ENCODE peak calls at places on chromosomes 12 and 14, in eight cellular contexts. I, Z, R, S, Q, X, D and O are unnamed samples.
A peak's percentile ranks its signal among the peaks of the same experiment; 100 is the strongest.

GRCh38 chr14:36591482-36591881 is 9.1 kb upstream of the NKX2-8 start:
- DNase-seq in Z (no peak), S (no peak), I (no peak), D (no peak), R (no peak), X (no peak), Q (no peak), O (no peak)

GRCh38 chr12:128791395-128792322 is 32.1 kb downstream of the SLC15A4 start:
- DNase-seq in I (no peak), X (no peak), D (no peak), S (no peak), R (no peak), Z (no peak), Q (no peak), O (no peak)

GRCh38 chr14:53458368-53458814 is 305.3 kb upstream of the DDHD1 start:
- DNase-seq in I (no peak), Q (no peak), X (no peak), S (peak; percentile 28), Z (no peak), R (peak; percentile 70), D (peak; percentile 52), O (peak; percentile 72)

GRCh38 chr14:36069535-36069900 is 107.0 kb downstream of the PTCSC3 start:
- DNase-seq in Q (peak; percentile 36), X (no peak), I (peak; percentile 8), Z (peak; percentile 56), D (peak; percentile 24), R (peak; percentile 14), S (no peak), O (peak; percentile 53)

GRCh38 chr12:30753233-30753632 is 1.5 kb downstream of the CAPRIN2 start:
- DNase-seq in S (no peak), X (no peak), R (peak; percentile 42), Z (no peak), D (peak; percentile 46), I (no peak), Q (peak; percentile 40), O (no peak)

GRCh38 chr12:402127-402456 is 648 bp downstream of the CCDC77 start:
- DNase-seq in Q (peak; percentile 31), S (no peak), I (no peak), R (peak; percentile 29), D (peak; percentile 46), X (no peak), Z (no peak), O (no peak)

GRCh38 chr12:98645572-98646067 is 530 bp downstream of the APAF1 start:
- DNase-seq in D (no peak), Z (peak; percentile 19), X (no peak), I (no peak), S (no peak), R (peak; percentile 8), Q (no peak), O (no peak)

GRCh38 chr14:95340201-95340697 is 20.5 kb upstream of the CLMN start:
- DNase-seq in R (no peak), X (no peak), S (no peak), Q (no peak), D (no peak), I (no peak), Z (peak; percentile 83), O (no peak)

GRCh38 chr12:64088431-64089349 is 133.4 kb downstream of the KICS2 start:
- DNase-seq in Z (peak; percentile 87), R (peak; percentile 95), S (peak; percentile 77), D (peak; percentile 92), I (no peak), X (no peak), Q (no peak), O (peak; percentile 89)

GRCh38 chr12:121801601-121802484 is 2.0 kb upstream of the SETD1B start:
- DNase-seq in Q (no peak), Z (no peak), R (peak; percentile 35), X (no peak), D (peak; percentile 44), I (no peak), S (no peak), O (no peak)

GRCh38 chr14:106318700-106319099 is 792.3 kb downstream of the TMEM121 start:
- DNase-seq in R (no peak), Q (peak; percentile 81), I (peak; percentile 63), D (no peak), X (no peak), Z (no peak), S (no peak), O (no peak)

GRCh38 chr14:26605602-26606001 is 7.8 kb upstream of the NOVA1 start:
- DNase-seq in S (no peak), Z (no peak), D (no peak), I (no peak), R (no peak), Q (no peak), X (no peak), O (no peak)

GRCh38 chr14:77314043-77314442 is 6.6 kb downstream of the POMT2 start:
- DNase-seq in Z (peak; percentile 24), I (no peak), R (peak; percentile 99), X (no peak), S (peak; percentile 40), Q (no peak), D (peak; percentile 71), O (peak; percentile 70)

GRCh38 chr12:47834199-47835016 is 14.7 kb upstream of the HDAC7 start:
- DNase-seq in Z (no peak), D (no peak), Q (no peak), S (no peak), X (no peak), R (peak; percentile 63), I (no peak), O (no peak)

GRCh38 chr14:71322660-71323250 is 415.5 kb downstream of the PCNX1 start:
- DNase-seq in Q (no peak), I (no peak), X (no peak), R (peak; percentile 74), Z (peak; percentile 25), D (peak; percentile 82), S (peak; percentile 36), O (no peak)

GRCh38 chr12:25796523-25797000 is 161.9 kb upstream of the RASSF8 start:
- DNase-seq in D (peak; percentile 75), S (no peak), I (no peak), Q (no peak), Z (no peak), R (peak; percentile 58), X (no peak), O (no peak)

GRCh38 chr12:26271889-26272492 is 76.6 kb downstream of the SSPN start:
- DNase-seq in I (no peak), Q (no peak), D (peak; percentile 86), Z (peak; percentile 80), S (no peak), R (peak; percentile 94), X (peak; percentile 89), O (peak; percentile 72)

GRCh38 chr12:130335517-130336392 is 1.9 kb upstream of the PIWIL1 start:
- DNase-seq in X (no peak), S (peak; percentile 2), R (peak; percentile 39), D (peak; percentile 62), I (no peak), Q (peak; percentile 30), Z (peak; percentile 69), O (peak; percentile 0)

GRCh38 chr12:24553259-24553658 is 395.6 kb downstream of the BCAT1 start:
- DNase-seq in R (no peak), Q (no peak), Z (no peak), S (no peak), D (no peak), X (no peak), I (no peak), O (no peak)

GRCh38 chr14:103006106-103006505 is 51.2 kb downstream of the CDC42BPB start:
- DNase-seq in S (no peak), I (no peak), Z (no peak), X (no peak), D (no peak), R (no peak), Q (no peak), O (no peak)

GRCh38 chr14:67270354-67270753 is 29.1 kb downstream of the PALS1 start:
- DNase-seq in S (no peak), D (peak; percentile 32), Q (no peak), X (no peak), R (no peak), Z (no peak), I (no peak), O (no peak)

GRCh38 chr12:118307069-118307954 is 65.4 kb downstream of the TAOK3 start:
- DNase-seq in I (peak; percentile 16), X (no peak), R (peak; percentile 92), D (peak; percentile 90), S (peak; percentile 72), Q (peak; percentile 49), Z (no peak), O (peak; percentile 58)

GRCh38 chr12:52067081-52067374 is 2.8 kb upstream of the ATG101 start:
- DNase-seq in X (no peak), Q (no peak), D (no peak), I (no peak), S (no peak), Z (no peak), R (no peak), O (no peak)

GRCh38 chr12:93886533-93887511 is 209.6 kb downstream of the CRADD start:
- DNase-seq in I (no peak), S (peak; percentile 66), D (peak; percentile 33), X (no peak), Q (no peak), Z (no peak), R (peak; percentile 98), O (peak; percentile 88)

GRCh38 chr14:51443195-51444018 is 203.4 kb downstream of the TMX1 start:
- DNase-seq in I (no peak), S (no peak), R (peak; percentile 55), Q (no peak), X (no peak), Z (no peak), D (peak; percentile 68), O (no peak)

GRCh38 chr12:117318591-117318990 is 42.8 kb downstream of the NOS1 start:
- DNase-seq in S (no peak), I (no peak), D (no peak), R (no peak), Q (no peak), X (no peak), Z (no peak), O (no peak)

GRCh38 chr14:56975521-56975920 is 165.2 kb upstream of the OTX2 start:
- DNase-seq in Q (no peak), S (no peak), X (no peak), R (no peak), I (no peak), Z (no peak), D (no peak), O (no peak)